ENCODE peak calls at places on chromosomes 11 and 22, in six cellular contexts. One of them, this sample, is unnamed.

GRCh38 chr11:40306938-40307548 is 1152.4 kb downstream of the LRRC4C start:
- DNase-seq in endodermal cell: peak
- DNase-seq in hepatocyte: peak
- DNase-seq in right lobe of liver: no peak
- DNase-seq in tibial nerve: no peak
- DNase-seq in gastrocnemius medialis: no peak
- DNase-seq in this sample: no peak

GRCh38 chr11:16909375-16910035 is 104.7 kb downstream of the PLEKHA7 start:
- DNase-seq in endodermal cell: no peak
- DNase-seq in hepatocyte: no peak
- DNase-seq in tibial nerve: no peak
- DNase-seq in gastrocnemius medialis: no peak
- DNase-seq in right lobe of liver: no peak
- DNase-seq in this sample: no peak

GRCh38 chr11:69594481-69594880 is 46.5 kb upstream of the CCND1 start:
- DNase-seq in hepatocyte: no peak
- DNase-seq in gastrocnemius medialis: no peak
- DNase-seq in endodermal cell: no peak
- DNase-seq in right lobe of liver: no peak
- DNase-seq in tibial nerve: no peak
- DNase-seq in this sample: no peak

GRCh38 chr11:72234920-72235319 is 9.1 kb downstream of the PHOX2A start:
- DNase-seq in tibial nerve: no peak
- DNase-seq in gastrocnemius medialis: no peak
- DNase-seq in hepatocyte: no peak
- DNase-seq in endodermal cell: no peak
- DNase-seq in right lobe of liver: no peak
- DNase-seq in this sample: no peak

GRCh38 chr22:27668828-27669797 is 132.4 kb downstream of the MN1 start:
- DNase-seq in right lobe of liver: no peak
- DNase-seq in tibial nerve: no peak
- DNase-seq in gastrocnemius medialis: peak
- DNase-seq in endodermal cell: peak
- DNase-seq in hepatocyte: peak
- DNase-seq in this sample: peak

GRCh38 chr11:8098879-8099278 is 17.9 kb downstream of the TUB start:
- DNase-seq in right lobe of liver: no peak
- DNase-seq in endodermal cell: peak
- DNase-seq in hepatocyte: no peak
- DNase-seq in tibial nerve: no peak
- DNase-seq in gastrocnemius medialis: no peak
- DNase-seq in this sample: no peak

GRCh38 chr11:74909363-74909762 is 39.5 kb downstream of the XRRA1 start:
- DNase-seq in right lobe of liver: no peak
- DNase-seq in endodermal cell: no peak
- DNase-seq in hepatocyte: no peak
- DNase-seq in gastrocnemius medialis: no peak
- DNase-seq in tibial nerve: no peak
- DNase-seq in this sample: no peak

GRCh38 chr11:128251140-128251539 is 336.2 kb downstream of the ETS1 start:
- DNase-seq in right lobe of liver: no peak
- DNase-seq in gastrocnemius medialis: no peak
- DNase-seq in hepatocyte: no peak
- DNase-seq in tibial nerve: no peak
- DNase-seq in endodermal cell: no peak
- DNase-seq in this sample: no peak

GRCh38 chr11:74948546-74948897 is 369 bp downstream of the XRRA1 start:
- DNase-seq in tibial nerve: no peak
- DNase-seq in hepatocyte: peak
- DNase-seq in gastrocnemius medialis: no peak
- DNase-seq in endodermal cell: no peak
- DNase-seq in right lobe of liver: no peak
- DNase-seq in this sample: no peak

GRCh38 chr22:48100685-48101417 is 1338.4 kb downstream of the TBC1D22A start:
- DNase-seq in hepatocyte: no peak
- DNase-seq in tibial nerve: no peak
- DNase-seq in right lobe of liver: no peak
- DNase-seq in endodermal cell: no peak
- DNase-seq in gastrocnemius medialis: no peak
- DNase-seq in this sample: no peak

GRCh38 chr11:77065878-77066228 is 918 bp upstream of the CAPN5 start:
- DNase-seq in right lobe of liver: peak
- DNase-seq in endodermal cell: no peak
- DNase-seq in tibial nerve: peak
- DNase-seq in gastrocnemius medialis: peak
- DNase-seq in hepatocyte: peak
- DNase-seq in this sample: peak

GRCh38 chr11:58958500-58958899 is 19.2 kb downstream of the GLYATL1 start:
- DNase-seq in right lobe of liver: peak
- DNase-seq in hepatocyte: peak
- DNase-seq in endodermal cell: peak
- DNase-seq in gastrocnemius medialis: no peak
- DNase-seq in tibial nerve: no peak
- DNase-seq in this sample: peak

GRCh38 chr11:74311352-74311926 is at the start of gene P4HA3:
- DNase-seq in tibial nerve: peak
- DNase-seq in hepatocyte: peak
- DNase-seq in gastrocnemius medialis: peak
- DNase-seq in endodermal cell: peak
- DNase-seq in right lobe of liver: peak
- DNase-seq in this sample: peak

GRCh38 chr22:44676441-44677298 is 25.3 kb upstream of the PRR5 start:
- DNase-seq in right lobe of liver: no peak
- DNase-seq in tibial nerve: no peak
- DNase-seq in hepatocyte: peak
- DNase-seq in endodermal cell: peak
- DNase-seq in gastrocnemius medialis: no peak
- DNase-seq in this sample: no peak

DNA sequence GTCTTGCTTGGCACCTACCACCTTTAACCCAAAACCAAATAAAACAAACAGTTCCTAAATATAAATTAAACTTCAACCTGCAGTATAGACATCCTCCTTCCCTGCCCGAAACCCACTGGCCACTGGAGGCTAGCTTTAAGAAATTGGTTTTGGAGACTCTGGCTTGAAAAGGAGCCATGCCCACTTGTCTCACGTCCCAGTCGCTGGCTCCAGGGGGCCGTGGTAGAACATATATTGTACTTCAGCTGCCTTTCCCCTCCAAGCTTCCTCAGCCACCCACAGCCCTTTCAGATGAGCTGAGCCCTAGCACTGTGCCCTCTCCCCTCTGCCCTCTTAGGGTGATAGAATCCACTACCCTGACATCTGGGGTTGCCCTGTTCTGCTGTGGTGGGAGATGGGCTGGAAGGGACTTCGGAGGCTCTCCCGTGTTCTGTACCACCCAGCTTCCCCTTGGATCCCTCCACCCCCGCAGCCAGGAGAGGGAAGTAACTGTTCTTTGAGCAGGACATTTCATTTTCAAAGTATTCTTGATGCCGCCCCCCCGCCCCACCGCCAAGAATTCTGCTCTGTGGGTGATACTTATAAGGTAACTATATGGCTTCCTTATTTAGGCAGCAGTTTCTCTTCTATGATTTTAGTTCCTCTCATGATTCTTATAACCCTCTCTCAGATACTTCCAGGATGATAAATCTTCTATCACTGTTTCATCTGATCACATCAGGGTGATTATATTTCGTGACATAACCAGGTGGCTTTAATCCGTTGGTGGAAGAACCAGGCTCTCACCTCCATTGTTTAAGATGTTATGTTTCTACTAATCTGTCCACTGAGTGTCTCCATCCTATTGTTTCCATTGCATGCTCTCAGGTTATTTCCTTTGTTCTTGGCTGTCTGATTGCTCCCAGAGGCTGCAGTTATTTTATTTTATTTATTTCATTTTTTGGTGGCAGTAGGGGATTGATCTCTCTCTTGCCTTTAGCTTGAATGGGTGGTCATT is 24.0 kb downstream of the ZBTB16 start:
- DNase-seq in gastrocnemius medialis: peak
- DNase-seq in endodermal cell: no peak
- DNase-seq in right lobe of liver: no peak
- DNase-seq in tibial nerve: no peak
- DNase-seq in hepatocyte: no peak
- DNase-seq in this sample: no peak
- H3K27ac ChIP-seq in gastrocnemius medialis: peak
- H3K27ac ChIP-seq in endodermal cell: no peak
- H3K27ac ChIP-seq in right lobe of liver: peak
- H3K27ac ChIP-seq in tibial nerve: peak
- H3K27ac ChIP-seq in hepatocyte: peak
- H3K27ac ChIP-seq in this sample: peak

GRCh38 chr22:38417252-38418060 is 37.5 kb downstream of the KCNJ4 start:
- DNase-seq in hepatocyte: peak
- DNase-seq in gastrocnemius medialis: no peak
- DNase-seq in tibial nerve: no peak
- DNase-seq in right lobe of liver: peak
- DNase-seq in endodermal cell: peak
- DNase-seq in this sample: no peak
- H3K4me3 ChIP-seq in hepatocyte: no peak
- H3K4me3 ChIP-seq in gastrocnemius medialis: no peak
- H3K4me3 ChIP-seq in tibial nerve: no peak
- H3K4me3 ChIP-seq in right lobe of liver: no peak
- H3K4me3 ChIP-seq in endodermal cell: no peak
- H3K4me3 ChIP-seq in this sample: no peak

GRCh38 chr11:61071208-61071681 is 31.0 kb upstream of the CD5 start:
- DNase-seq in right lobe of liver: no peak
- DNase-seq in tibial nerve: no peak
- DNase-seq in gastrocnemius medialis: no peak
- DNase-seq in endodermal cell: no peak
- DNase-seq in hepatocyte: no peak
- DNase-seq in this sample: no peak
- H3K27ac ChIP-seq in right lobe of liver: no peak
- H3K27ac ChIP-seq in tibial nerve: peak
- H3K27ac ChIP-seq in gastrocnemius medialis: no peak
- H3K27ac ChIP-seq in endodermal cell: peak
- H3K27ac ChIP-seq in hepatocyte: peak
- H3K27ac ChIP-seq in this sample: no peak

GRCh38 chr11:440065-441042 is 1.5 kb downstream of the ANO9 start:
- DNase-seq in endodermal cell: no peak
- DNase-seq in right lobe of liver: no peak
- DNase-seq in hepatocyte: no peak
- DNase-seq in gastrocnemius medialis: no peak
- DNase-seq in tibial nerve: no peak
- DNase-seq in this sample: no peak
- H3K4me3 ChIP-seq in endodermal cell: no peak
- H3K4me3 ChIP-seq in right lobe of liver: no peak
- H3K4me3 ChIP-seq in hepatocyte: no peak
- H3K4me3 ChIP-seq in gastrocnemius medialis: no peak
- H3K4me3 ChIP-seq in tibial nerve: no peak
- H3K4me3 ChIP-seq in this sample: no peak

GRCh38 chr11:705646-706438 is at the start of gene EPS8L2:
- DNase-seq in gastrocnemius medialis: peak
- DNase-seq in right lobe of liver: peak
- DNase-seq in hepatocyte: peak
- DNase-seq in endodermal cell: peak
- DNase-seq in tibial nerve: no peak
- DNase-seq in this sample: peak
- H3K27ac ChIP-seq in gastrocnemius medialis: no peak
- H3K27ac ChIP-seq in right lobe of liver: peak
- H3K27ac ChIP-seq in hepatocyte: peak
- H3K27ac ChIP-seq in endodermal cell: no peak
- H3K27ac ChIP-seq in tibial nerve: peak
- H3K27ac ChIP-seq in this sample: peak

This sample was measured in body of pancreas.